ENCODE peak calls at places on chromosome 2, in ten cellular contexts. E is GM18507; V is NCI-H345; U is putamen; D is activated CD4-positive, alpha-beta T cell treated with anti-CD3 and anti-CD28 coated beads, Interleukin-2, amount 50 U/mL, for 24 hours; W is MM.1S; O is foreskin keratinocyte; P is GM03348; T is T-helper 1 cell; Q is effector CD8-positive, alpha-beta T cell. F is an unnamed sample.

GRCh38 chr2:2832657-2833056 is 501.6 kb upstream of the MYT1L start:
- DNase-seq in E (no peak), V (no peak), U (no peak), D (no peak), W (no peak), O (no peak), P (no peak), T (no peak), Q (no peak), F (no peak)

GRCh38 chr2:110903548-110903947 is 171.2 kb downstream of the ACOXL start:
- DNase-seq in E (no peak), V (no peak), U (peak), D (no peak), W (no peak), O (no peak), P (no peak), T (no peak), Q (no peak), F (no peak)

GRCh38 chr2:71710367-71710766 is 257.0 kb downstream of the DYSF start:
- DNase-seq in E (no peak), V (no peak), U (no peak), D (no peak), W (no peak), O (no peak), P (no peak), T (no peak), Q (no peak), F (no peak)

GRCh38 chr2:223096571-223096970 is 44.6 kb downstream of the KCNE4 start:
- DNase-seq in E (no peak), V (no peak), U (no peak), D (no peak), W (no peak), O (no peak), P (no peak), T (no peak), Q (no peak), F (no peak)

GRCh38 chr2:154912215-154912614 is 213.7 kb downstream of the KCNJ3 start:
- DNase-seq in E (no peak), V (no peak), U (no peak), D (no peak), W (no peak), O (no peak), P (no peak), T (no peak), Q (no peak), F (no peak)

GRCh38 chr2:86038291-86039081 is 67.2 kb downstream of the POLR1A start:
- DNase-seq in E (no peak), V (no peak), U (no peak), D (peak), W (peak), O (no peak), P (peak), T (peak), Q (peak), F (no peak)

GRCh38 chr2:149315461-149315860 is 14.9 kb upstream of the LYPD6 start:
- DNase-seq in E (no peak), V (no peak), U (no peak), D (no peak), W (no peak), O (no peak), P (no peak), T (no peak), Q (no peak), F (no peak)

GRCh38 chr2:118131771-118132170 is 43.5 kb downstream of the INSIG2 start:
- DNase-seq in E (no peak), V (no peak), U (no peak), D (no peak), W (no peak), O (no peak), P (no peak), T (no peak), Q (no peak), F (no peak)

GRCh38 chr2:237731663-237732062 is 66.9 kb upstream of the RBM44 start:
- DNase-seq in E (no peak), V (peak), U (no peak), D (peak), W (no peak), O (peak), P (peak), T (no peak), Q (no peak), F (peak)

GRCh38 chr2:85987266-85988178 is 98.7 kb upstream of the ST3GAL5 start:
- DNase-seq in E (no peak), V (no peak), U (no peak), D (no peak), W (no peak), O (no peak), P (no peak), T (no peak), Q (no peak), F (no peak)